ENCODE peak calls at places on chromosomes 5 and 9, in nine cellular contexts. X is upper lobe of right lung, S is neural crest cell, R is fibroblast of mammary gland, Y is omental fat pad, J is left ventricle myocardium inferior, V is lower lobe of right lung, H is astrocyte of the spinal cord, M is HFF-Myc. Q is an unnamed sample.

GRCh38 chr5:17087035-17087434 is 130.4 kb upstream of the BASP1 start:
- DNase-seq in X (no peak), S (no peak), R (no peak), Y (no peak), J (no peak), V (no peak), H (peak; percentile 27), M (no peak), Q (no peak)

GRCh38 chr9:135166566-135166965 is 79.1 kb downstream of the OLFM1 start:
- DNase-seq in X (no peak), S (no peak), R (peak; percentile 10), Y (no peak), J (no peak), V (no peak), H (no peak), M (no peak), Q (no peak)

GRCh38 chr5:3199941-3200340 is 395.7 kb upstream of the IRX1 start:
- DNase-seq in X (no peak), S (no peak), R (no peak), Y (no peak), J (no peak), V (no peak), H (no peak), M (no peak), Q (no peak)

GRCh38 chr9:107465467-107466451 is 23.8 kb downstream of the KLF4 start:
- DNase-seq in X (peak; percentile 86), S (peak; percentile 66), R (peak; percentile 61), Y (peak; percentile 43), J (peak; percentile 74), V (peak; percentile 83), H (peak; percentile 53), M (no peak), Q (no peak)

GRCh38 chr9:124220551-124221451 is 36.9 kb upstream of the NEK6 start:
- DNase-seq in X (peak; percentile 59), S (no peak), R (peak; percentile 68), Y (no peak), J (no peak), V (no peak), H (peak; percentile 19), M (no peak), Q (no peak)

GRCh38 chr5:179164331-179165311 is 104.4 kb downstream of the ZNF354C start:
- DNase-seq in X (peak; percentile 62), S (no peak), R (no peak), Y (no peak), J (no peak), V (peak; percentile 45), H (no peak), M (no peak), Q (no peak)

GRCh38 chr5:118195215-118195614 is 793.1 kb downstream of the DTWD2 start:
- DNase-seq in X (no peak), S (no peak), R (no peak), Y (no peak), J (no peak), V (no peak), H (no peak), M (no peak), Q (no peak)

GRCh38 chr9:125694478-125694877 is 12.5 kb downstream of the MAPKAP1 start:
- DNase-seq in X (no peak), S (no peak), R (no peak), Y (no peak), J (no peak), V (no peak), H (peak; percentile 59), M (no peak), Q (no peak)

GRCh38 chr5:126016256-126016655 is 407.0 kb upstream of the GRAMD2B start:
- DNase-seq in X (no peak), S (no peak), R (peak; percentile 17), Y (no peak), J (peak; percentile 68), V (no peak), H (peak; percentile 24), M (no peak), Q (no peak)

GRCh38 chr9:75422939-75423522 is 334.7 kb downstream of the OSTF1 start:
- DNase-seq in X (no peak), S (no peak), R (no peak), Y (no peak), J (no peak), V (no peak), H (no peak), M (no peak), Q (no peak)

GRCh38 chr5:138559937-138560336 is 15.3 kb downstream of the HSPA9 start:
- DNase-seq in X (no peak), S (no peak), R (no peak), Y (no peak), J (no peak), V (no peak), H (no peak), M (no peak), Q (no peak)

GRCh38 chr9:5611321-5612186 is 17.4 kb upstream of the RIC1 start:
- DNase-seq in X (no peak), S (no peak), R (no peak), Y (no peak), J (no peak), V (no peak), H (no peak), M (no peak), Q (no peak)

GRCh38 chr9:127055745-127056402 is 66.6 kb downstream of the ANGPTL2 start:
- DNase-seq in X (no peak), S (no peak), R (no peak), Y (no peak), J (no peak), V (no peak), H (no peak), M (no peak), Q (no peak)

GRCh38 chr5:10563132-10563939 is 534 bp upstream of the ANKRD33B start:
- DNase-seq in X (peak; percentile 70), S (no peak), R (no peak), Y (no peak), J (peak; percentile 62), V (peak; percentile 55), H (no peak), M (no peak), Q (no peak)

GRCh38 chr5:150468206-150468605 is 18.7 kb upstream of the RPS14 start:
- DNase-seq in X (no peak), S (no peak), R (no peak), Y (no peak), J (no peak), V (no peak), H (no peak), M (no peak), Q (no peak)

GRCh38 chr5:150479416-150479815 is 28.5 kb upstream of the NDST1 start:
- DNase-seq in X (no peak), S (no peak), R (no peak), Y (no peak), J (no peak), V (no peak), H (no peak), M (no peak), Q (no peak)

GRCh38 chr5:150469718-150470470 is 20.4 kb upstream of the RPS14 start:
- DNase-seq in X (no peak), S (no peak), R (peak; percentile 97), Y (no peak), J (no peak), V (no peak), H (peak; percentile 97), M (peak; percentile 93), Q (peak; percentile 96)

DNA sequence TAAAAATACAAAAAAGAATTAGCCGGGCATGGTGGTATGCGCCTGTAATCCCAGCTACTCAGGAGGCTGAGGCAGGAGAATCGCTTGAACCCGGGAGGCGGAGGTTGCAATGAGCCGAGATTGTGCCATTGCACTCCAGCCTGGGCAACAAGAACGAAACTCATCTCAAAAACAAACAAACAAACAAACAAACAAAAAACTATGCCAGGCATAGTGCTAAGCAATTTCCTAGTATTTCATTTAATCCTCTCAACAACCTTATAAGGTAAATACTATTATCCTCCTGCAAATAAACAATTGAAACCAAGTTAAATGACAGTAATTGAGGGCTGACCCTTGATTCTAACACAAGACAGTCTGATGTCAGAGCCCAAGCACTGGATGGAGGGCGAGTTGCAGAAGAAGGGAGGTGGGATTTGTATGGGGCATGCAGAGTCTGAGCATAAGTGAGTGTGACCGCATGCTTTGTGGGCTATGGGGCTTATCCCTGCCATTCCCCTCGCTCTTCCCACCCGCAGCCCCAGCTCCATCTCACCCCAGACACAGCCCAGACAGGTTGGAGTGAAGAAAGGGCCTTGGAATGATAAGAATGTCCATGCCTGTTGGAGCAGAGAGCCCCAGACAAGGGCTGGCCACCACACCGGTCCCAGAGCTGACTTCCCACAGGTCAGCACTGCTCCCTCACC is 24.3 kb upstream of the RPS14 start:
- DNase-seq in X (peak; percentile 77), S (no peak), R (no peak), Y (no peak), J (no peak), V (peak; percentile 75), H (peak; percentile 81), M (no peak), Q (no peak)
- TF ChIP-seq CTCF in X (no peak), S (no peak), R (no peak), Y (no peak), J (no peak), V (no peak), H (no peak), M (no peak), Q (no peak)

GRCh38 chr5:125011982-125012381 is 265.5 kb upstream of the ZNF608 start:
- DNase-seq in X (no peak), S (no peak), R (no peak), Y (no peak), J (no peak), V (no peak), H (no peak), M (no peak), Q (no peak)
- TF ChIP-seq CTCF in X (no peak), S (no peak), R (no peak), Y (no peak), J (no peak), V (no peak), H (no peak), M (no peak), Q (no peak)

GRCh38 chr9:93992830-93993229 is 37.7 kb upstream of the BARX1 start:
- DNase-seq in X (no peak), S (no peak), R (no peak), Y (no peak), J (no peak), V (no peak), H (no peak), M (no peak), Q (no peak)

GRCh38 chr9:94002316-94003140 is 47.4 kb upstream of the BARX1 start:
- DNase-seq in X (no peak), S (peak; percentile 64), R (peak; percentile 59), Y (no peak), J (no peak), V (no peak), H (peak; percentile 57), M (peak; percentile 33), Q (no peak)

GRCh38 chr9:93996367-93996766 is 41.2 kb upstream of the BARX1 start:
- DNase-seq in X (no peak), S (no peak), R (no peak), Y (no peak), J (no peak), V (no peak), H (no peak), M (no peak), Q (no peak)

GRCh38 chr9:93994132-93994531 is 39.0 kb upstream of the BARX1 start:
- DNase-seq in X (no peak), S (no peak), R (no peak), Y (no peak), J (no peak), V (no peak), H (no peak), M (no peak), Q (no peak)

GRCh38 chr9:93996863-93997262 is 41.7 kb upstream of the BARX1 start:
- DNase-seq in X (no peak), S (no peak), R (no peak), Y (no peak), J (no peak), V (no peak), H (no peak), M (no peak), Q (no peak)
- TF ChIP-seq CTCF in X (no peak), S (peak; percentile 18), R (peak; percentile 11), Y (no peak), J (no peak), V (no peak), H (no peak), M (no peak), Q (no peak)

GRCh38 chr5:1244976-1245375 is 19.8 kb downstream of the SLC6A18 start:
- DNase-seq in X (no peak), S (no peak), R (no peak), Y (no peak), J (no peak), V (no peak), H (no peak), M (no peak), Q (no peak)
- TF ChIP-seq CTCF in X (no peak), S (peak; percentile 19), R (no peak), Y (no peak), J (no peak), V (no peak), H (no peak), M (no peak), Q (no peak)